ENCODE peak calls at places on chromosomes 7 and 10, in four cellular contexts. E is psoas muscle, F is MCF 10A, U is T47D. I is an unnamed sample.

GRCh38 chr7:128790297-128791037 is 1.3 kb upstream of the CCDC136 start:
- DNase-seq in E (no peak), F (no peak), U (no peak), I (no peak)

GRCh38 chr7:29866490-29866930 is 60.2 kb downstream of the WIPF3 start:
- DNase-seq in F (peak; percentile 93), U (no peak), E (peak; percentile 52), I (no peak)

GRCh38 chr10:38094923-38095574 is 912 bp downstream of the ZNF37A start:
- DNase-seq in U (no peak), F (peak; percentile 2), E (no peak), I (peak; percentile 0)

GRCh38 chr10:22932626-22933370 is 4.9 kb downstream of the ARMC3 start:
- DNase-seq in F (no peak), U (no peak), E (no peak), I (no peak)

GRCh38 chr10:16904619-16905018 is 87.4 kb upstream of the RSU1 start:
- DNase-seq in U (no peak), F (no peak), E (no peak), I (peak; percentile 71)

GRCh38 chr7:82098410-82098809 is 328.6 kb upstream of the HGF start:
- DNase-seq in F (no peak), E (no peak), U (no peak), I (no peak)

GRCh38 chr7:40546616-40547501 is 412.1 kb downstream of the SUGCT start:
- DNase-seq in F (no peak), E (no peak), U (no peak), I (no peak)

GRCh38 chr7:2525931-2526630 is 6.5 kb downstream of the LFNG start:
- DNase-seq in F (no peak), E (peak; percentile 13), U (no peak), I (no peak)

GRCh38 chr7:112550468-112551060 is 69.8 kb downstream of the LSMEM1 start:
- DNase-seq in U (peak; percentile 43), F (peak; percentile 72), E (no peak), I (peak; percentile 11)

GRCh38 chr7:16967174-16967868 is 85.5 kb upstream of the AGR3 start:
- DNase-seq in F (peak; percentile 29), E (no peak), U (no peak), I (peak; percentile 59)

GRCh38 chr7:116628971-116629586 is 42.9 kb upstream of the MET start:
- DNase-seq in U (no peak), F (peak; percentile 52), E (no peak), I (no peak)

GRCh38 chr7:41503438-41503837 is 199.5 kb downstream of the INHBA start:
- DNase-seq in E (no peak), F (no peak), U (no peak), I (peak; percentile 27)

GRCh38 chr10:7186387-7187032 is 224.3 kb downstream of the SFMBT2 start:
- DNase-seq in E (no peak), U (no peak), F (no peak), I (no peak)

GRCh38 chr10:6234371-6234770 is 31.6 kb downstream of the PFKFB3 start:
- DNase-seq in U (no peak), E (no peak), F (no peak), I (no peak)